ENCODE peak calls at places on chromosome 13, in nine cellular contexts. E is neural progenitor cell, P is Caco-2, Q is AG10803, G is lung, W is GM06990, I is colonic mucosa, Y is foreskin fibroblast, X is RWPE1. Z is an unnamed sample.

GRCh38 chr13:43200307-43200706 is 176.9 kb downstream of the DNAJC15 start:
- DNase-seq in Q (no peak), Y (no peak), E (no peak), W (no peak), X (no peak), I (no peak), P (no peak), G (no peak), Z (no peak)

GRCh38 chr13:80116107-80116506 is 224.8 kb downstream of the SPRY2 start:
- DNase-seq in W (no peak), G (no peak), Q (peak; percentile 81), P (no peak), Y (peak; percentile 79), E (no peak), X (peak; percentile 14), I (no peak), Z (peak; percentile 46)

GRCh38 chr13:50162001-50162400 is 146.8 kb downstream of the KCNRG start:
- DNase-seq in I (no peak), W (no peak), Q (peak; percentile 26), Y (peak; percentile 42), P (peak; percentile 16), E (no peak), G (no peak), X (no peak), Z (no peak)

GRCh38 chr13:72622546-72622945 is 104.9 kb downstream of the MZT1 start:
- DNase-seq in P (no peak), W (no peak), E (no peak), G (no peak), X (peak; percentile 30), I (no peak), Y (no peak), Q (no peak), Z (no peak)

GRCh38 chr13:78098249-78098648 is 179.6 kb upstream of the EDNRB start:
- DNase-seq in I (no peak), X (no peak), P (no peak), E (no peak), W (no peak), Y (no peak), Q (no peak), G (no peak), Z (no peak)

GRCh38 chr13:114108141-114108761 is 24.2 kb downstream of the RASA3 start:
- DNase-seq in Q (no peak), E (no peak), X (no peak), I (no peak), P (no peak), G (no peak), Y (no peak), W (no peak), Z (no peak)

GRCh38 chr13:19093437-19093836 is 88.2 kb downstream of the TUBA3C start:
- DNase-seq in P (no peak), G (no peak), Q (no peak), W (no peak), X (no peak), E (no peak), Y (no peak), I (no peak), Z (no peak)

GRCh38 chr13:41458939-41459753 is 1.8 kb downstream of the RGCC start:
- DNase-seq in W (no peak), E (peak; percentile 22), G (peak; percentile 59), Q (peak; percentile 78), I (peak; percentile 57), P (peak; percentile 79), Y (peak; percentile 16), X (peak; percentile 45), Z (peak; percentile 20)

GRCh38 chr13:46463719-46464118 is 76.7 kb upstream of the RUBCNL start:
- DNase-seq in G (no peak), P (no peak), I (no peak), W (no peak), Y (no peak), E (no peak), Q (no peak), X (no peak), Z (no peak)

GRCh38 chr13:46168341-46168740 is 13.6 kb downstream of the LCP1 start:
- DNase-seq in X (no peak), G (no peak), W (peak; percentile 55), E (no peak), Q (no peak), I (no peak), Y (peak; percentile 10), P (peak; percentile 30), Z (no peak)

GRCh38 chr13:42571895-42572294 is 2.1 kb upstream of the TNFSF11 start:
- DNase-seq in E (no peak), Y (no peak), W (no peak), I (no peak), G (no peak), X (no peak), Q (no peak), P (no peak), Z (no peak)

GRCh38 chr13:99605417-99606321 is 104.4 kb downstream of the TM9SF2 start:
- DNase-seq in Y (no peak), E (peak; percentile 70), I (peak; percentile 77), W (peak; percentile 50), Q (peak; percentile 22), X (peak; percentile 30), P (peak; percentile 67), G (peak; percentile 32), Z (no peak)
- TF ChIP-seq CTCF in Y (no peak), E (peak; percentile 29), I (no peak), W (peak; percentile 47), Q (peak; percentile 37), X (no peak), P (peak; percentile 7), G (no peak), Z (peak; percentile 5)

GRCh38 chr13:51435002-51435578 is 17.7 kb downstream of the INTS6 start:
- DNase-seq in G (no peak), Q (peak; percentile 20), X (no peak), Y (no peak), E (no peak), I (no peak), W (no peak), P (no peak), Z (no peak)
- TF ChIP-seq CTCF in G (no peak), Q (peak; percentile 70), X (peak; percentile 58), Y (peak; percentile 26), E (peak; percentile 57), I (peak; percentile 27), W (peak; percentile 40), P (peak; percentile 55), Z (peak; percentile 61)

GRCh38 chr13:31161583-31162150 is at the start of gene HSPH1:
- DNase-seq in Q (peak; percentile 97), P (peak; percentile 99), Y (peak; percentile 98), G (peak; percentile 99), X (peak; percentile 98), W (peak; percentile 99), I (peak; percentile 99), E (peak; percentile 98), Z (peak; percentile 92)
- TF ChIP-seq CTCF in Q (peak; percentile 30), P (peak; percentile 45), Y (peak; percentile 10), G (no peak), X (peak; percentile 14), W (peak; percentile 15), I (no peak), E (peak; percentile 29), Z (peak; percentile 26)

DNA sequence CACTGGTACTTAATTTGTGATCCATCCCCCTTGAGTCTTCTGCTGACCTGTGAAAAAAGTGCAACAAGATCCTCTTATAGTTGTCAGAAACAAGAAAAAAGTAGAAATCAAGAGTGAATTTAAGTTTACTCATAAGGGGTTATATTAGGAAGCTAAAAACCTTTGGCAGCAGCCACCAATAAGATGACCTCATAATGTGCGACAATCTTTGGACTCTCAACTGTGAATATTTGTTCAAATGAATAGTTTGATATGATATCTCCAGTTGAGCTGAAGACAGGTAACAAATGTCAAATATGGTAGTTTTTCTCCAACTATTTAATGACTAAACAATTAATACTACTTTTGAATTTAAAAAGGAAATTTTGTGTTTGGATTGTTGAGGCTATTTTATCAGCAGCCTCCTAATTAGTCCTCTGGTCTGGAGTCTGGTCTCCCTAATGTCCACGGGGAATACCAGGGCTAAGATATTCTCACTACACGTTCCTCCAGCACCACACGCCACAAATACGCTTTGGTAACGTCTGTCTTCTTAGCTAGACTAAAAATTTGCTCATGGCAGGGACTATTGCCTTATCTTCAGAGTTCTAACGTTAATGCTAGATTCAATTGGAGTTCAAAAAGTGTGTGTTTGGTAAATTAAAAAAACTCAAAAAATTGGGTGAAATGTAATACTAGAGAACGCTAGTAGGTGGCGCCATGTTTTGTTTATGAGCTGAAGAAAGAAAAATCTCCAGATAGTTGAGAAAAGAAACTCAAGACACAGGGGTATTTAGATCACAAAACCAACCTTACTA is 51.0 kb upstream of the PDX1 start:
- DNase-seq in Y (no peak), I (no peak), X (peak; percentile 20), P (no peak), G (no peak), Q (peak; percentile 6), E (peak; percentile 34), W (no peak), Z (no peak)
- TF ChIP-seq CTCF in Y (peak; percentile 44), I (peak; percentile 37), X (peak; percentile 40), P (peak; percentile 53), G (no peak), Q (peak; percentile 64), E (peak; percentile 75), W (peak; percentile 59), Z (peak; percentile 54)